ENCODE peak calls at places on chromosomes 3 and 15, in four cellular contexts. One of them, this sample, is unnamed.

GRCh38 chr15:78077053-78077859 is at the start of gene TBC1D2B:
- DNase-seq in HL-60: no peak
- DNase-seq in K562: peak
- DNase-seq in GM12878: no peak
- DNase-seq in this sample: peak

GRCh38 chr3:30308131-30308530 is 298.3 kb upstream of the TGFBR2 start:
- DNase-seq in K562: no peak
- DNase-seq in GM12878: no peak
- DNase-seq in HL-60: peak
- DNase-seq in this sample: no peak

GRCh38 chr15:90249123-90249863 is at the start of gene TTLL13:
- DNase-seq in HL-60: peak
- DNase-seq in GM12878: no peak
- DNase-seq in K562: peak
- DNase-seq in this sample: peak

GRCh38 chr3:53231532-53232511 is 24.0 kb downstream of the TKT start:
- DNase-seq in HL-60: no peak
- DNase-seq in K562: no peak
- DNase-seq in GM12878: no peak
- DNase-seq in this sample: no peak

GRCh38 chr15:40306371-40306770 is 1.4 kb downstream of the PLCB2 start:
- DNase-seq in K562: no peak
- DNase-seq in GM12878: no peak
- DNase-seq in HL-60: no peak
- DNase-seq in this sample: no peak

GRCh38 chr15:37517106-37517505 is 416.8 kb upstream of the MEIS2 start:
- DNase-seq in HL-60: no peak
- DNase-seq in GM12878: no peak
- DNase-seq in K562: no peak
- DNase-seq in this sample: no peak

GRCh38 chr3:195556390-195556789 is 13.3 kb upstream of the PPP1R2 start:
- DNase-seq in K562: peak
- DNase-seq in GM12878: no peak
- DNase-seq in HL-60: no peak
- DNase-seq in this sample: no peak

GRCh38 chr15:83654379-83655236 is 685 bp downstream of the ADAMTSL3 start:
- DNase-seq in K562: peak
- DNase-seq in HL-60: no peak
- DNase-seq in GM12878: no peak
- DNase-seq in this sample: no peak

GRCh38 chr3:41808152-41808551 is 153.8 kb downstream of the ULK4 start:
- DNase-seq in GM12878: no peak
- DNase-seq in K562: no peak
- DNase-seq in HL-60: no peak
- DNase-seq in this sample: no peak

GRCh38 chr3:160758929-160759577 is 3.0 kb downstream of the PPM1L start:
- DNase-seq in K562: no peak
- DNase-seq in GM12878: no peak
- DNase-seq in HL-60: no peak
- DNase-seq in this sample: no peak

GRCh38 chr3:13197795-13198194 is 124.6 kb upstream of the IQSEC1 start:
- DNase-seq in HL-60: no peak
- DNase-seq in K562: no peak
- DNase-seq in GM12878: no peak
- DNase-seq in this sample: no peak

GRCh38 chr3:9067352-9067975 is 104.2 kb upstream of the RAD18 start:
- DNase-seq in GM12878: peak
- DNase-seq in K562: peak
- DNase-seq in HL-60: peak
- DNase-seq in this sample: peak

GRCh38 chr3:34387831-34388564 is 589.6 kb downstream of the PDCD6IP start:
- DNase-seq in GM12878: no peak
- DNase-seq in K562: no peak
- DNase-seq in HL-60: no peak
- DNase-seq in this sample: no peak

GRCh38 chr3:181727122-181728036 is 15.7 kb downstream of the SOX2 start:
- DNase-seq in K562: no peak
- DNase-seq in GM12878: no peak
- DNase-seq in HL-60: no peak
- DNase-seq in this sample: no peak

GRCh38 chr3:42190701-42191442 is 75.1 kb downstream of the CCK start:
- DNase-seq in K562: peak
- DNase-seq in GM12878: no peak
- DNase-seq in HL-60: peak
- DNase-seq in this sample: no peak

GRCh38 chr15:97096303-97096835 is 765.9 kb downstream of the NR2F2 start:
- DNase-seq in GM12878: no peak
- DNase-seq in K562: no peak
- DNase-seq in HL-60: no peak
- DNase-seq in this sample: no peak

GRCh38 chr3:169923189-169923588 is 11.8 kb downstream of the SAMD7 start:
- DNase-seq in HL-60: no peak
- DNase-seq in K562: no peak
- DNase-seq in GM12878: no peak
- DNase-seq in this sample: no peak

GRCh38 chr3:194396897-194397756 is 1.9 kb downstream of the GP5 start:
- DNase-seq in GM12878: no peak
- DNase-seq in K562: no peak
- DNase-seq in HL-60: peak
- DNase-seq in this sample: no peak

GRCh38 chr15:74793135-74794028 is 11.5 kb downstream of the CSK start:
- DNase-seq in HL-60: no peak
- DNase-seq in GM12878: no peak
- DNase-seq in K562: peak
- DNase-seq in this sample: no peak

GRCh38 chr3:101941253-101942039 is 92.1 kb downstream of the NFKBIZ start:
- DNase-seq in HL-60: no peak
- DNase-seq in K562: no peak
- DNase-seq in GM12878: no peak
- DNase-seq in this sample: no peak

GRCh38 chr15:66294157-66294931 is 976 bp downstream of the DIS3L start:
- DNase-seq in HL-60: peak
- DNase-seq in GM12878: peak
- DNase-seq in K562: no peak
- DNase-seq in this sample: peak

GRCh38 chr3:134522541-134522940 is 36.7 kb downstream of the CEP63 start:
- DNase-seq in GM12878: no peak
- DNase-seq in K562: no peak
- DNase-seq in HL-60: no peak
- DNase-seq in this sample: no peak

GRCh38 chr3:159806412-159806811 is 182.2 kb upstream of the IL12A start:
- DNase-seq in HL-60: no peak
- DNase-seq in GM12878: no peak
- DNase-seq in K562: no peak
- DNase-seq in this sample: no peak

DNA sequence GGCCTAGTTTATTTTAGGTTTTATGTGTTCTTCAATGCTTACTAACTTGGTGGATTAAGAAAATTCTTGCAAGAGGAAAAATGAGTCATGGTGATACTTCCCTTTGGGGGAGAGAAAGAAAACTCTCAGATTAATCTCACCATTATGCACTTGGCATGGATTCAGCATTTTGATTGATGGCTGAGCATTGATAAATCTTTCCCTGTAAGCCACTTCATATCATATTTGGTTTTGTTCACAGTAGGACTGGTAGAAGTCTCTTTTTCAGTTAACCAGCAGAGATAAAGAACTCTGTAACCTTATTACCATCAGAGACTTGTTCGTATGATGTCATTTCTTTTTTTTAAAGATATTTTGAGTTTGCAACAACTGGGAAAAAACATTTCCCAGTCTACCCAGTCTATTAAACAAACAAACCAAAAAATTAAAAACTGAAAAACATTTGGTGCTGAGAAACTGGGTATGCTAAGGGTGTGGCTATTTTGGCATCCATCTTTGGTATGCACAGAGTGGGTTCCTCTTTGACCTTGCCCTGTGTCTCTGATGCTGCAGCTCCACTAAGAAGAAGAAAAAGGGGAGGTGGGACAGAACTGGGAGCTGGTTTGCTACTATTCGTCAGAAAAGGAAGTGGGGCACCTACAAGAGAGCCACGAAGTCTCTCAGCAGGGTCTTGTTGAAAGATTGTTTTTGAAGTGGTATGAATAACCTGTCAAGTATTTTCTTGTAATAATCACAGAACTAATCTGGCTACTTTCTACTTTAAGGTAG is 17.2 kb downstream of the TMOD3 start:
- DNase-seq in HL-60: peak
- DNase-seq in GM12878: no peak
- DNase-seq in K562: no peak
- DNase-seq in this sample: no peak
- TF ChIP-seq SPI1 in HL-60: no peak
- TF ChIP-seq SPI1 in GM12878: peak
- TF ChIP-seq SPI1 in K562: peak
- TF ChIP-seq SPI1 in this sample: peak

DNA sequence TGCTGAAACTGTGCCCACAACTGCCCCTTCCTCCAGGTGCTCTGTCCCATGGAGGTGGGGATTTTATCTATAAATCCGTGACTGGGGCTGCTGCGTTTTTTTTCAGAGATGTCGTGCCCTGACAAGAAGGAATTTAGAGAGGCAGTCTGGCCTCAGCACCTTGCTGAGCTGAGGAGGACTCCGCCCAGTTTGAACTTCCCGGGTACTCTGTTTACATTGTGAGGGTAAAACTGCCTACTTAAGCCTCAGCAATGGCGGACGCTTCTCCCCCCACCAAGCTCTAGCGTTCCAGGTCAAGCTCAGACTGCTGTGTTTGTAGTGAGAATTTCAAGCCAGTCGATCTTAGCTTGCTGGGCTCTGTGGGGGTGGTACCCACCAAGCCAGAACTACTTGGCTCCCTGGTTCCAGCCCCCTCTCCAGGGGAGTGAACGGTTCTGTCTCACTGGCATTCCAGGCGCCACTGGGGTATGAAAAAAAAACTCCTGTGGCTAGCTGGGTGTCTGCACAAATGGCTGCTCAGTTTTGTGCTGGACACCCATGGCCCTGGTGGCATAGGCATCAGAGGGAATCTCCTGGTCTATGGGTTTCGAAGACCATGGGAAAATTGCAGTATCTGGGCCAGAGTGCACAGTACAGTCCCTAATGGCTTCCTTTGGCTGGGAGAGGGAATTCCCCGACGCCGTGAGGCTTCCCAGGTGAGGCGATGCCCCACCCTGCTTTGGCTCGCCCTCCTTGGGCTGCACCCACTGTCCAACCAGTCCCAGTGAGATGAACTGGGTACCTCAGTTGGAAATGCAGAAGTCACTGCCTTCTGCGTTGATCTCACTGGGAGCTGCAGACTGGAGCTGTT is 68.5 kb upstream of the SGO1 start:
- DNase-seq in HL-60: no peak
- DNase-seq in K562: no peak
- DNase-seq in GM12878: no peak
- DNase-seq in this sample: no peak
- TF ChIP-seq SPI1 in HL-60: no peak
- TF ChIP-seq SPI1 in K562: no peak
- TF ChIP-seq SPI1 in GM12878: no peak
- TF ChIP-seq SPI1 in this sample: no peak

GRCh38 chr3:55605837-55606236 is 118.7 kb upstream of the WNT5A start:
- DNase-seq in HL-60: no peak
- DNase-seq in GM12878: no peak
- DNase-seq in K562: no peak
- DNase-seq in this sample: no peak

GRCh38 chr3:55607175-55607574 is 120.1 kb upstream of the WNT5A start:
- DNase-seq in HL-60: no peak
- DNase-seq in GM12878: no peak
- DNase-seq in K562: no peak
- DNase-seq in this sample: no peak

GRCh38 chr3:55609230-55610100 is 122.4 kb upstream of the WNT5A start:
- DNase-seq in HL-60: no peak
- DNase-seq in GM12878: no peak
- DNase-seq in K562: peak
- DNase-seq in this sample: no peak

GRCh38 chr3:55607844-55608243 is 120.7 kb upstream of the WNT5A start:
- DNase-seq in HL-60: no peak
- DNase-seq in K562: no peak
- DNase-seq in GM12878: peak
- DNase-seq in this sample: no peak

DNA sequence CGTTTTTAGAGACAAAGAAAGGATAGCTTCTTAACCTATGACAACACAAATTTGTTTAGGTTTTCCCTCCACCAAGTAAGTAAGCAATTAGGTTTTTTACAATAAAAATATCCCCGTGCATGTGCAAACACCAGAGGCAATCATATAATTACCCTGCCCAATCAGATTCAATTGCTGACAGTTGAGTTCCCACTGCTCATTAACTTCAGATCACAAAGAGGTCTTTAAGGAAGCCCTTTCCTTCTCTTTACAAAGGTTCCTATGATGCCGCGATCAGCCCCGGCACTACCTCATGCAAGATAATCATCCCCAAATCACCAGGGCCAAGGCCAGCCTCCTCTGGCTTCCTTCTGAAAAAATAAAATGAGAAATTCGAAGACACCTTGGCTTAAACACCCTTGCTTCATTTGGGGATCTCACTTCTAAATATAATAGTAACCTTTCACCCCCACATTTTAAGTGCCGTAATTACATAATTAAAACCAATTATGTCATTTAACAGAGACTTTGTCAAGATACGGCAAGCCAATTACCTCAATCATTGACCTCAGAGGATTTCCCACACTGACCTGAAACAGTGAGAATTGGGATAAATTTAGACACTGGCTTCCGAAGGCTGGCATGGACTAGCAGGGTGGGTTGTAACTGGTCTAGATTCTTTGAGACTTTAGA is 121.3 kb upstream of the WNT5A start:
- DNase-seq in GM12878: no peak
- DNase-seq in K562: no peak
- DNase-seq in HL-60: no peak
- DNase-seq in this sample: no peak
- TF ChIP-seq SPI1 in GM12878: no peak
- TF ChIP-seq SPI1 in K562: no peak
- TF ChIP-seq SPI1 in HL-60: no peak
- TF ChIP-seq SPI1 in this sample: no peak

GRCh38 chr3:151175952-151176351 is 27.1 kb downstream of the GPR171 start:
- DNase-seq in GM12878: no peak
- DNase-seq in HL-60: no peak
- DNase-seq in K562: no peak
- DNase-seq in this sample: no peak

GRCh38 chr3:151169262-151169661 is 33.8 kb downstream of the GPR171 start:
- DNase-seq in K562: no peak
- DNase-seq in HL-60: peak
- DNase-seq in GM12878: no peak
- DNase-seq in this sample: no peak

GRCh38 chr3:151169700-151170224 is 33.3 kb downstream of the GPR171 start:
- DNase-seq in GM12878: no peak
- DNase-seq in HL-60: peak
- DNase-seq in K562: no peak
- DNase-seq in this sample: no peak

GRCh38 chr3:151168269-151169094 is 34.5 kb downstream of the GPR171 start:
- DNase-seq in K562: peak
- DNase-seq in HL-60: peak
- DNase-seq in GM12878: no peak
- DNase-seq in this sample: no peak

DNA sequence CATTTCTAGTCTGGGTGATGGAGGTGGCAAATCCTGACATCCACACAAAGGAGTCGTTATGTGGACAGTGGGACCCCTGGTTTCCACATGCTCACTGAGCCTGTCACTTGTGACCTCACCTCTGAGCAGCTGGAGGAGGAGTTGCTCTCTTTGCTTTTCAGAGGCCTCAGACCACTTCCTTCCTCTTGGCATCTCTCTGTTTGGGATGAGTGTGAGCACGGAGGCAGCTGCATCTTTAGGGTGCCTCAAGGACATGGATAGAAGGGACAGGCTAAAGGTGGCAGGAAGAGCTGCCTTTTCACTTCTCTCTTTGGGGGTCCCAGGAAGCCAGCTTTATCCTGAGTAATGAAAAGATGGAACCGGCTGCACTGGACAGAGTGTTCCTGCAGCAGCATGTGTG is 31.9 kb downstream of the GPR171 start:
- DNase-seq in GM12878: no peak
- DNase-seq in HL-60: peak
- DNase-seq in K562: no peak
- DNase-seq in this sample: no peak
- TF ChIP-seq SPI1 in GM12878: peak
- TF ChIP-seq SPI1 in HL-60: peak
- TF ChIP-seq SPI1 in K562: no peak
- TF ChIP-seq SPI1 in this sample: peak